ENCODE peak calls at places on chromosome 2, in ten cellular contexts. A is fibroblast of mammary gland, H is neuronal stem cell, Y is adrenal gland, S is left ventricle myocardium inferior, D is foreskin fibroblast, V is GM06990, O is lower lobe of right lung, W is pancreas, T is Peyer's patch. Z is an unnamed sample.

GRCh38 chr2:20205915-20206524 is 18.9 kb downstream of the SDC1 start:
- DNase-seq in A (no peak), H (no peak), Y (no peak), S (no peak), D (no peak), V (no peak), O (peak), W (no peak), T (no peak), Z (no peak)

GRCh38 chr2:216348909-216349308 is 23.4 kb downstream of the MARCHF4 start:
- DNase-seq in A (peak), H (no peak), Y (no peak), S (no peak), D (peak), V (no peak), O (no peak), W (no peak), T (no peak), Z (no peak)

GRCh38 chr2:149729575-149729974 is 142.0 kb upstream of the MMADHC start:
- DNase-seq in A (no peak), H (no peak), Y (no peak), S (no peak), D (no peak), V (no peak), O (no peak), W (no peak), T (no peak), Z (no peak)

GRCh38 chr2:70514612-70515055 is 39.0 kb downstream of the TGFA start:
- DNase-seq in A (no peak), H (no peak), Y (no peak), S (peak), D (no peak), V (no peak), O (peak), W (peak), T (no peak), Z (no peak)

GRCh38 chr2:185939858-185940257 is 201.3 kb downstream of the FSIP2 start:
- DNase-seq in A (no peak), H (no peak), Y (no peak), S (no peak), D (no peak), V (no peak), O (no peak), W (no peak), T (no peak), Z (no peak)

GRCh38 chr2:77629529-77629928 is 107.4 kb upstream of the LRRTM4 start:
- DNase-seq in A (no peak), H (peak), Y (no peak), S (no peak), D (no peak), V (no peak), O (no peak), W (no peak), T (no peak), Z (no peak)

GRCh38 chr2:8666581-8666980 is 15.3 kb upstream of the ID2 start:
- DNase-seq in A (no peak), H (no peak), Y (no peak), S (no peak), D (no peak), V (no peak), O (peak), W (no peak), T (no peak), Z (no peak)

GRCh38 chr2:217790195-217790594 is 212.6 kb downstream of the TNS1 start:
- DNase-seq in A (peak), H (no peak), Y (peak), S (no peak), D (no peak), V (no peak), O (no peak), W (no peak), T (no peak), Z (no peak)

GRCh38 chr2:241658296-241658695 is 20.8 kb downstream of the ATG4B start:
- DNase-seq in A (no peak), H (no peak), Y (no peak), S (no peak), D (no peak), V (no peak), O (no peak), W (no peak), T (no peak), Z (no peak)

GRCh38 chr2:226973821-226974220 is 138.0 kb downstream of the RHBDD1 start:
- DNase-seq in A (no peak), H (no peak), Y (no peak), S (no peak), D (no peak), V (no peak), O (no peak), W (no peak), T (no peak), Z (no peak)

GRCh38 chr2:120949027-120949956 is 213.6 kb downstream of the GLI2 start:
- DNase-seq in A (no peak), H (no peak), Y (no peak), S (no peak), D (no peak), V (no peak), O (no peak), W (peak), T (no peak), Z (no peak)

GRCh38 chr2:121007490-121007853 is 271.8 kb downstream of the GLI2 start:
- DNase-seq in A (no peak), H (no peak), Y (no peak), S (no peak), D (no peak), V (no peak), O (no peak), W (no peak), T (no peak), Z (no peak)

GRCh38 chr2:180000434-180000833 is 6.7 kb downstream of the CWC22 start:
- DNase-seq in A (peak), H (no peak), Y (no peak), S (no peak), D (no peak), V (no peak), O (no peak), W (no peak), T (no peak), Z (no peak)

GRCh38 chr2:32484907-32485306 is 128.1 kb downstream of the BIRC6 start:
- DNase-seq in A (peak), H (no peak), Y (no peak), S (no peak), D (peak), V (no peak), O (no peak), W (no peak), T (no peak), Z (no peak)

GRCh38 chr2:96142217-96143113 is 2.8 kb downstream of the DUSP2 start:
- DNase-seq in A (no peak), H (no peak), Y (no peak), S (no peak), D (no peak), V (peak), O (peak), W (no peak), T (peak), Z (no peak)

GRCh38 chr2:108570416-108570815 is 36.1 kb downstream of the LIMS1 start:
- DNase-seq in A (peak), H (no peak), Y (peak), S (no peak), D (peak), V (no peak), O (no peak), W (no peak), T (no peak), Z (no peak)

GRCh38 chr2:70928366-70928765 is 7.3 kb upstream of the ATP6V1B1 start:
- DNase-seq in A (no peak), H (no peak), Y (no peak), S (no peak), D (no peak), V (no peak), O (no peak), W (peak), T (peak), Z (no peak)

GRCh38 chr2:192148620-192149321 is 46.0 kb downstream of the TMEFF2 start:
- DNase-seq in A (peak), H (no peak), Y (no peak), S (no peak), D (peak), V (no peak), O (no peak), W (no peak), T (no peak), Z (no peak)

GRCh38 chr2:240432820-240433801 is 2.4 kb upstream of the GPC1 start:
- DNase-seq in A (no peak), H (no peak), Y (peak), S (peak), D (no peak), V (peak), O (peak), W (peak), T (no peak), Z (no peak)

DNA sequence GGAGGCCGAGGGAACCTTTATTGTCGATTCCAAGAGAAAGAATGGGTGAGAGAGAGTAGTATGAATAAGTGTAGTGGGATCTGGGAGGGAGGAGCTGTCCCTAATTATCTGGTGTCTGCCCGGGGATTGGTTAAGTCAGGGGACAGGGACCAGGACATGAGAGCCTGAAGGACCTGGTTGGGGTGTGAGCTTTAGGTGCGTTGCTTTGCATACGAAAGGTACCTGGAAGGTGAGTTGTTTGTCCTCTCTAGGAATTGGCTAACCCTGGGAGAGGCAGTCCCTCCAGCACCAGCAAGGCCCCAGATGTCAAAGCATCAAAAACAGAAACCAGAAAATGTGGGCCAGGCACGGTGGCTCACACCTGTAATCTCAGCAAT is 48.1 kb upstream of the RPL31 start:
- DNase-seq in A (no peak), H (no peak), Y (no peak), S (no peak), D (no peak), V (no peak), O (no peak), W (no peak), T (no peak), Z (no peak)
- H3K4me3 ChIP-seq in A (no peak), H (no peak), Y (no peak), S (no peak), D (no peak), V (no peak), O (no peak), W (no peak), T (no peak), Z (no peak)

GRCh38 chr2:74093840-74094239 is 53.9 kb downstream of the BOLA3 start:
- DNase-seq in A (no peak), H (no peak), Y (no peak), S (no peak), D (no peak), V (no peak), O (no peak), W (no peak), T (no peak), Z (no peak)

GRCh38 chr2:74091391-74091790 is 56.3 kb downstream of the BOLA3 start:
- DNase-seq in A (no peak), H (no peak), Y (no peak), S (no peak), D (no peak), V (no peak), O (no peak), W (no peak), T (no peak), Z (no peak)

GRCh38 chr2:74094291-74094690 is 53.4 kb downstream of the BOLA3 start:
- DNase-seq in A (no peak), H (no peak), Y (no peak), S (no peak), D (no peak), V (no peak), O (no peak), W (no peak), T (no peak), Z (peak)

GRCh38 chr2:74093426-74093825 is 54.3 kb downstream of the BOLA3 start:
- DNase-seq in A (no peak), H (no peak), Y (no peak), S (no peak), D (no peak), V (no peak), O (no peak), W (no peak), T (no peak), Z (peak)

DNA sequence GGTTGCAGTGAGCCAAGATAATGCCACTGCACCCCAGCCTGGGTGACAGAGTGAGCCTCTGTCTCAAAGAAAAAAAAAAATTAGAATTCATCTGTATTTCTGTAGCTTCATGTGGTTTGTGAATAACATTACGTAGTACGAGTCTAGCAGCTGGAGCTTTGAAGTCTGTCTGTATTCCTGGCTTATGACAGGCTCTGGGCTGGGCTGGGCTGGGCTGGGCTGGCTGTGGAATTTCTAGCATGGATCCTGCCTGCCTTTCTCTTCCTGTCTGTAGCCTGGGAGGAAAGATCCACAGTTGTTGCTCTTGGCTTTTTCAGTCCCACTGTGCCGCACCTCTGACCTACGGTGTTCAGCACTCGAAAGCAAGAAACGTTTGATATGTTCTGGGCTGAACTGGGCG is 55.5 kb downstream of the BOLA3 start:
- DNase-seq in A (no peak), H (no peak), Y (no peak), S (no peak), D (no peak), V (no peak), O (no peak), W (no peak), T (no peak), Z (peak)
- H3K4me3 ChIP-seq in A (no peak), H (no peak), Y (no peak), S (no peak), D (no peak), V (no peak), O (no peak), W (no peak), T (no peak), Z (no peak)

GRCh38 chr2:218858138-218858445 is 1.5 kb upstream of the WNT6 start:
- DNase-seq in A (no peak), H (no peak), Y (no peak), S (no peak), D (no peak), V (no peak), O (no peak), W (no peak), T (no peak), Z (no peak)
- H3K4me3 ChIP-seq in A (no peak), H (no peak), Y (no peak), S (no peak), D (no peak), V (no peak), O (no peak), W (no peak), T (no peak), Z (no peak)

DNA sequence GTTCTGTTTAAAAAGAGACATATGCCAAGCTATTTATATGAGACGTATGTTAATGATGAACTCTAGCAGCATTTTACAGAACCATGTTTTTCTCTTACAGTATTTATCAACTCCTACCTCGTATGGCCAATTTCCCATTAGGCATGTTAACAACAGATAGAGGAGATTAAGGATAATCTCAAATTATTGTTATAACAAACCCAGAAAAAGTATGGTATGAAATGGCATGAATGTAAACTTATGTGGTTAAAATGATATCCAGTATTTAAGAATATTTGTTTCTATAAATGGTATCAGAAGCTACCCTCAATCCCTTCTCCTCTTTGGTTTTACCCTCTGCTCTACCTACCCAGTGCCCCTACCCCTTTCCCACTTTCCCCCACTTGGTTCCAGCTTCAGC is 132.0 kb downstream of the IKZF2 start:
- DNase-seq in A (no peak), H (no peak), Y (no peak), S (no peak), D (no peak), V (no peak), O (no peak), W (no peak), T (no peak), Z (no peak)
- H3K4me3 ChIP-seq in A (no peak), H (no peak), Y (no peak), S (no peak), D (no peak), V (peak), O (no peak), W (no peak), T (no peak), Z (no peak)

GRCh38 chr2:100399714-100400113 is 17.8 kb downstream of the CHST10 start:
- DNase-seq in A (no peak), H (no peak), Y (no peak), S (no peak), D (no peak), V (no peak), O (no peak), W (no peak), T (no peak), Z (no peak)
- H3K4me3 ChIP-seq in A (no peak), H (no peak), Y (no peak), S (no peak), D (no peak), V (no peak), O (no peak), W (no peak), T (no peak), Z (no peak)

DNA sequence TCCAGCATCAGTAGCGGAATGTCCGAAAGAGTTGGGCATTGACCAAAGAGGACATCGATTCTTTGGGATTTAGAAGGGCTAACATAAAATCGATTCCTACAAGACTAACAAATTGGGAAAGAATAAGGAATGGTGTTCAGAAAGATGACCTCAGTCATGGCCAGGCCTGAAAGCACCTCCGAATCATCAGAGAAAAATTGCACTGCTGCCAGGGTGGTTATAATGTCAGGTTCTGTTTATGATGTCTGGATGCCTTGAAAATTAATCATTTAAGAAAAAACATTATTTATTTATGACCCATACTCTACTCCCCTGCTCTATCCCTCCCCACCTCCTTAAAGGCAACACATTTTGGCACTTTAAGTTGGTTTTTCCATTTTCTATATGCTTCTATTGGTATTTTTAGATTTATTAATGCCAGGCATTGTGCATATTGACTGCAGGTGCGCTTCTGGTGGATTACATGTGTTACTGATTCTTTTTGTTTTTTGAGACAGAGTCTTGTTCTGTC is 104.7 kb downstream of the MYCN start:
- DNase-seq in A (no peak), H (no peak), Y (no peak), S (no peak), D (no peak), V (no peak), O (no peak), W (no peak), T (no peak), Z (no peak)
- H3K4me3 ChIP-seq in A (no peak), H (no peak), Y (no peak), S (no peak), D (no peak), V (no peak), O (no peak), W (no peak), T (no peak), Z (no peak)

GRCh38 chr2:73821669-73822068 is 7.1 kb upstream of the STAMBP start:
- DNase-seq in A (no peak), H (no peak), Y (no peak), S (no peak), D (no peak), V (no peak), O (no peak), W (no peak), T (no peak), Z (no peak)

GRCh38 chr2:73822276-73822675 is 6.5 kb upstream of the STAMBP start:
- DNase-seq in A (no peak), H (no peak), Y (no peak), S (no peak), D (no peak), V (peak), O (no peak), W (no peak), T (no peak), Z (no peak)

GRCh38 chr2:73823916-73824523 is 4.7 kb upstream of the STAMBP start:
- DNase-seq in A (peak), H (peak), Y (peak), S (no peak), D (peak), V (no peak), O (no peak), W (peak), T (no peak), Z (no peak)

GRCh38 chr2:73823416-73823815 is 5.3 kb upstream of the STAMBP start:
- DNase-seq in A (no peak), H (no peak), Y (no peak), S (no peak), D (no peak), V (no peak), O (no peak), W (no peak), T (no peak), Z (no peak)

DNA sequence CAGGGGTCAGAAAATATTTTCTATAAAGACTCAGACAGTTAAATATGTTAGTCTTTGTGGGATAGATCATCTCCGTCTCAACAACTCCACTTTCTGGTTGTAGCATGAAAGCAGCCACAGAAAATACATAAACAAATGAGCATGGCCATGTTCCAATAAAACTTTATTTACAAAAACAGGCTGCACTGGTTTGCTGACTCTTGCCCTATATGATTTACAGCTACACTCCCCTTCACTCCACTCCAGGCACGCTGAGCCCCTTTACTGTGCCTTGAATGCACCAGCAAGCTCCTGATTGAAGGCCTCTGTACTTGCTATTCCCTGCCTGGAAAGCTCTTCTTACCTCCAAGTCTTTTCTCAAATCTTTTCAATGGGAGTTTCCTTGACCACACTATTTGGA is 5.8 kb upstream of the STAMBP start:
- DNase-seq in A (no peak), H (no peak), Y (no peak), S (no peak), D (no peak), V (no peak), O (no peak), W (no peak), T (no peak), Z (no peak)
- H3K4me3 ChIP-seq in A (no peak), H (no peak), Y (no peak), S (no peak), D (no peak), V (no peak), O (no peak), W (no peak), T (no peak), Z (no peak)